ENCODE peak calls at places on chromosomes 4 and X, in six cellular contexts. One of them, this sample, is unnamed.

GRCh38 chrX:153519569-153520285 is 2.3 kb downstream of the ATP2B3 start:
- DNase-seq in GM12892: no peak
- DNase-seq in HepG2: no peak
- DNase-seq in K562: no peak
- DNase-seq in SK-N-SH: no peak
- DNase-seq in H1: no peak
- DNase-seq in this sample: no peak

GRCh38 chrX:30642642-30643041 is 10.6 kb upstream of the GK start:
- DNase-seq in K562: no peak
- DNase-seq in H1: no peak
- DNase-seq in HepG2: peak
- DNase-seq in GM12892: no peak
- DNase-seq in SK-N-SH: no peak
- DNase-seq in this sample: no peak

GRCh38 chr4:79467246-79467932 is 59.4 kb upstream of the GK2 start:
- DNase-seq in K562: no peak
- DNase-seq in GM12892: no peak
- DNase-seq in HepG2: no peak
- DNase-seq in H1: no peak
- DNase-seq in SK-N-SH: no peak
- DNase-seq in this sample: no peak

GRCh38 chrX:9320940-9321339 is 143.9 kb upstream of the TBL1X start:
- DNase-seq in HepG2: no peak
- DNase-seq in GM12892: no peak
- DNase-seq in H1: no peak
- DNase-seq in K562: no peak
- DNase-seq in SK-N-SH: no peak
- DNase-seq in this sample: no peak

GRCh38 chr4:146165840-146166239 is 9.7 kb upstream of the LSM6 start:
- DNase-seq in K562: no peak
- DNase-seq in HepG2: no peak
- DNase-seq in GM12892: no peak
- DNase-seq in SK-N-SH: no peak
- DNase-seq in H1: no peak
- DNase-seq in this sample: no peak

GRCh38 chrX:19514791-19515614 is at the start of gene MAP3K15:
- DNase-seq in HepG2: peak
- DNase-seq in GM12892: peak
- DNase-seq in H1: peak
- DNase-seq in K562: peak
- DNase-seq in SK-N-SH: peak
- DNase-seq in this sample: peak

GRCh38 chr4:152643153-152644035 is 36.4 kb downstream of the TMEM154 start:
- DNase-seq in GM12892: peak
- DNase-seq in SK-N-SH: no peak
- DNase-seq in HepG2: no peak
- DNase-seq in K562: no peak
- DNase-seq in H1: no peak
- DNase-seq in this sample: peak

GRCh38 chr4:155794589-155794988 is 35.8 kb downstream of the GUCY1B1 start:
- DNase-seq in H1: no peak
- DNase-seq in SK-N-SH: no peak
- DNase-seq in GM12892: no peak
- DNase-seq in HepG2: peak
- DNase-seq in K562: no peak
- DNase-seq in this sample: no peak

GRCh38 chrX:130444641-130445336 is 43.0 kb downstream of the RBMX2 start:
- DNase-seq in SK-N-SH: no peak
- DNase-seq in H1: no peak
- DNase-seq in HepG2: no peak
- DNase-seq in GM12892: no peak
- DNase-seq in K562: no peak
- DNase-seq in this sample: no peak

GRCh38 chr4:16897991-16898827 is at the start of gene LDB2:
- DNase-seq in GM12892: no peak
- DNase-seq in HepG2: no peak
- DNase-seq in K562: no peak
- DNase-seq in H1: peak
- DNase-seq in SK-N-SH: peak
- DNase-seq in this sample: no peak
- TF ChIP-seq POLR2AphosphoS5 in GM12892: no peak
- TF ChIP-seq POLR2AphosphoS5 in HepG2: no peak
- TF ChIP-seq POLR2AphosphoS5 in K562: no peak
- TF ChIP-seq POLR2AphosphoS5 in H1: no peak
- TF ChIP-seq POLR2AphosphoS5 in SK-N-SH: no peak
- TF ChIP-seq POLR2AphosphoS5 in this sample: no peak

DNA sequence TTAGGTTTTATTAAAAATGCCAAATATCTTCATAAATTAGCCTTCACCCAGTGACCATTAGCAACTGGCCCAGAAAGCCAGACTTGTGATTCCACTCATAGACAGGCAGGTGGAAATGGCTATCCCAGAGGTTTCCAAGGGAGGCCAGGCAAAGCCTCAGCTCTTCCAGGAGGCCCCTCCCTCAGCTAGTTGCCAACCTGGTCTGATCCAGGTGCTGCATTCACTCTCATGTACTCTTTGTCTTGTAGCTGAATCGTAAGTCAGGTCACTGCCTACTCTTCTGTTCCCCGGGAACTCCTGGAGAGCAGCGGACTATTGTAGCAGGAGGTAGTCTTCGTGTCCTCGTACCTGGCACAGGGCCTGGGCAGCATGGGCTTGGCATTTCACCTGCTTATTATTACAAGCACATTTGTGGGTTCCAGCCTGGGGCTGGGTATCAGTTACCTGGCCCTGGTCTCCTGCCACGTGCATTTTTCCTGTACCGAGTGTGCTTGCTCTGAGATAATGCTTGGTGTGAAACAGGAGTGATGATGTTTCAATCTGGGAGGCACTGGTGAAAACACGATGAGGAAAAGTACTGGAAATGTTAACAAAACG is 101.6 kb downstream of the FAM193A start:
- DNase-seq in H1: no peak
- DNase-seq in GM12892: no peak
- DNase-seq in SK-N-SH: no peak
- DNase-seq in K562: no peak
- DNase-seq in HepG2: no peak
- DNase-seq in this sample: no peak
- TF ChIP-seq TAF1 in H1: no peak
- TF ChIP-seq TAF1 in GM12892: no peak
- TF ChIP-seq TAF1 in SK-N-SH: no peak
- TF ChIP-seq TAF1 in K562: no peak
- TF ChIP-seq TAF1 in HepG2: no peak
- TF ChIP-seq TAF1 in this sample: no peak

GRCh38 chr4:7753931-7754465 is 185.7 kb downstream of the AFAP1 start:
- DNase-seq in SK-N-SH: no peak
- DNase-seq in K562: peak
- DNase-seq in H1: no peak
- DNase-seq in HepG2: no peak
- DNase-seq in GM12892: no peak
- DNase-seq in this sample: no peak
- TF ChIP-seq POLR2AphosphoS5 in SK-N-SH: no peak
- TF ChIP-seq POLR2AphosphoS5 in K562: peak
- TF ChIP-seq POLR2AphosphoS5 in H1: no peak
- TF ChIP-seq POLR2AphosphoS5 in HepG2: no peak
- TF ChIP-seq POLR2AphosphoS5 in GM12892: no peak
- TF ChIP-seq POLR2AphosphoS5 in this sample: no peak

GRCh38 chr4:77699731-77700210 is 94.2 kb downstream of the CXCL13 start:
- DNase-seq in K562: no peak
- DNase-seq in GM12892: no peak
- DNase-seq in H1: no peak
- DNase-seq in SK-N-SH: peak
- DNase-seq in HepG2: peak
- DNase-seq in this sample: no peak
- TF ChIP-seq TAF1 in K562: no peak
- TF ChIP-seq TAF1 in GM12892: no peak
- TF ChIP-seq TAF1 in H1: no peak
- TF ChIP-seq TAF1 in SK-N-SH: no peak
- TF ChIP-seq TAF1 in HepG2: no peak
- TF ChIP-seq TAF1 in this sample: no peak

GRCh38 chrX:151806967-151807540 is 72.5 kb downstream of the CNGA2 start:
- DNase-seq in HepG2: no peak
- DNase-seq in SK-N-SH: no peak
- DNase-seq in GM12892: no peak
- DNase-seq in H1: no peak
- DNase-seq in K562: no peak
- DNase-seq in this sample: no peak
- TF ChIP-seq POLR2AphosphoS5 in HepG2: no peak
- TF ChIP-seq POLR2AphosphoS5 in SK-N-SH: no peak
- TF ChIP-seq POLR2AphosphoS5 in GM12892: no peak
- TF ChIP-seq POLR2AphosphoS5 in H1: no peak
- TF ChIP-seq POLR2AphosphoS5 in K562: no peak
- TF ChIP-seq POLR2AphosphoS5 in this sample: no peak

GRCh38 chrX:28981952-28982351 is 394.7 kb downstream of the IL1RAPL1 start:
- DNase-seq in K562: no peak
- DNase-seq in HepG2: no peak
- DNase-seq in GM12892: no peak
- DNase-seq in H1: no peak
- DNase-seq in SK-N-SH: no peak
- DNase-seq in this sample: no peak

GRCh38 chrX:28979876-28980275 is 392.6 kb downstream of the IL1RAPL1 start:
- DNase-seq in K562: no peak
- DNase-seq in GM12892: no peak
- DNase-seq in SK-N-SH: no peak
- DNase-seq in HepG2: no peak
- DNase-seq in H1: no peak
- DNase-seq in this sample: no peak
- TF ChIP-seq TAF1 in K562: no peak
- TF ChIP-seq TAF1 in GM12892: no peak
- TF ChIP-seq TAF1 in SK-N-SH: no peak
- TF ChIP-seq TAF1 in HepG2: no peak
- TF ChIP-seq TAF1 in H1: no peak
- TF ChIP-seq TAF1 in this sample: no peak

This sample was measured in GM12891.